ENCODE peak calls at places on chromosome 20, in five cellular contexts. Z is body of pancreas, U is HepG2, M is gastrocnemius medialis, Q is hippocampal formation. G is an unnamed sample.
A peak's percentile ranks its signal among the peaks of the same experiment; 100 is the strongest.

GRCh38 chr20:25206063-25206403 is 10.5 kb downstream of the ENTPD6 start:
- DNase-seq in Q (no peak), U (no peak), Z (no peak), M (no peak), G (no peak)

GRCh38 chr20:44223721-44224120 is 13.2 kb upstream of the OSER1 start:
- DNase-seq in U (no peak), M (no peak), Z (no peak), Q (no peak), G (no peak)

GRCh38 chr20:31684153-31685003 is 38.3 kb downstream of the BCL2L1 start:
- DNase-seq in M (no peak), Q (no peak), Z (no peak), U (no peak), G (no peak)

GRCh38 chr20:57851025-57851682 is 141.3 kb upstream of the PMEPA1 start:
- DNase-seq in U (no peak), Q (no peak), Z (no peak), M (no peak), G (no peak)

GRCh38 chr20:21520702-21521595 is 7.1 kb upstream of the NKX2-2 start:
- DNase-seq in Z (no peak), U (no peak), Q (peak; percentile 13), M (no peak), G (peak; percentile 63)

GRCh38 chr20:63121749-63122405 is 94.1 kb downstream of the YTHDF1 start:
- DNase-seq in Z (no peak), Q (no peak), M (no peak), U (no peak), G (no peak)

GRCh38 chr20:13613917-13614316 is 24.8 kb downstream of the TASP1 start:
- DNase-seq in M (no peak), Z (no peak), Q (no peak), U (peak; percentile 35), G (no peak)

GRCh38 chr20:61636531-61637116 is 384.6 kb downstream of the CDH4 start:
- DNase-seq in Q (no peak), Z (no peak), U (no peak), M (no peak), G (no peak)

GRCh38 chr20:5667703-5668528 is 82.3 kb upstream of the SHLD1 start:
- DNase-seq in U (no peak), Z (no peak), M (no peak), Q (no peak), G (no peak)

G was measured in nucleus accumbens.